ENCODE peak calls at places on chromosomes 1 and 21, in four cellular contexts. One of them, this sample, is unnamed.

GRCh38 chr1:24091971-24092482 is 19.9 kb downstream of the MYOM3 start:
- DNase-seq in HepG2: no peak
- DNase-seq in K562: no peak
- DNase-seq in H1: no peak
- DNase-seq in this sample: no peak

GRCh38 chr1:246798606-246799496 is 74.6 kb downstream of the SCCPDH start:
- DNase-seq in HepG2: no peak
- DNase-seq in K562: no peak
- DNase-seq in H1: no peak
- DNase-seq in this sample: no peak

GRCh38 chr21:43758132-43758619 is 17.9 kb downstream of the CSTB start:
- DNase-seq in HepG2: no peak
- DNase-seq in K562: no peak
- DNase-seq in H1: no peak
- DNase-seq in this sample: no peak

GRCh38 chr1:222616535-222616934 is 1.4 kb upstream of the MIA3 start:
- DNase-seq in HepG2: peak
- DNase-seq in K562: no peak
- DNase-seq in H1: no peak
- DNase-seq in this sample: no peak

GRCh38 chr1:5770981-5771765 is 221.1 kb downstream of the NPHP4 start:
- DNase-seq in HepG2: peak
- DNase-seq in K562: no peak
- DNase-seq in H1: no peak
- DNase-seq in this sample: no peak

GRCh38 chr1:38336308-38336707 is 289.7 kb upstream of the POU3F1 start:
- DNase-seq in HepG2: no peak
- DNase-seq in K562: no peak
- DNase-seq in H1: no peak
- DNase-seq in this sample: no peak

GRCh38 chr1:166167395-166167922 is 658 bp upstream of the FAM78B start:
- DNase-seq in HepG2: no peak
- DNase-seq in K562: no peak
- DNase-seq in H1: no peak
- DNase-seq in this sample: no peak

GRCh38 chr21:32134441-32135159 is 144.2 kb downstream of the MIS18A start:
- DNase-seq in HepG2: no peak
- DNase-seq in K562: no peak
- DNase-seq in H1: peak
- DNase-seq in this sample: no peak

GRCh38 chr1:162366149-162366548 is 10.5 kb downstream of the SPATA46 start:
- DNase-seq in HepG2: no peak
- DNase-seq in K562: no peak
- DNase-seq in H1: no peak
- DNase-seq in this sample: no peak

GRCh38 chr1:7931446-7931812 is 9.2 kb downstream of the TNFRSF9 start:
- DNase-seq in HepG2: no peak
- DNase-seq in K562: no peak
- DNase-seq in H1: no peak
- DNase-seq in this sample: no peak

GRCh38 chr1:40712405-40712944 is 21.0 kb downstream of the NFYC start:
- DNase-seq in HepG2: no peak
- DNase-seq in K562: no peak
- DNase-seq in H1: no peak
- DNase-seq in this sample: no peak

GRCh38 chr1:183074215-183074614 is 51.0 kb downstream of the LAMC1 start:
- DNase-seq in HepG2: no peak
- DNase-seq in K562: no peak
- DNase-seq in H1: no peak
- DNase-seq in this sample: no peak

GRCh38 chr1:16210581-16210980 is 1.9 kb downstream of the ARHGEF19 start:
- DNase-seq in HepG2: no peak
- DNase-seq in K562: no peak
- DNase-seq in H1: no peak
- DNase-seq in this sample: no peak

GRCh38 chr1:111769517-111770146 is 13.9 kb downstream of the DDX20 start:
- DNase-seq in HepG2: peak
- DNase-seq in K562: peak
- DNase-seq in H1: no peak
- DNase-seq in this sample: peak

GRCh38 chr1:101507547-101507971 is 270.7 kb downstream of the S1PR1 start:
- DNase-seq in HepG2: no peak
- DNase-seq in K562: no peak
- DNase-seq in H1: no peak
- DNase-seq in this sample: no peak

GRCh38 chr1:9145021-9145668 is 16.2 kb upstream of the GPR157 start:
- DNase-seq in HepG2: peak
- DNase-seq in K562: peak
- DNase-seq in H1: no peak
- DNase-seq in this sample: peak

GRCh38 chr21:46570631-46571030 is 34.3 kb downstream of the S100B start:
- DNase-seq in HepG2: no peak
- DNase-seq in K562: no peak
- DNase-seq in H1: no peak
- DNase-seq in this sample: no peak

GRCh38 chr1:90712153-90712930 is 4.8 kb downstream of the BARHL2 start:
- DNase-seq in HepG2: no peak
- DNase-seq in K562: no peak
- DNase-seq in H1: peak
- DNase-seq in this sample: no peak
- TF ChIP-seq EZH2 in HepG2: no peak
- TF ChIP-seq EZH2 in K562: no peak
- TF ChIP-seq EZH2 in H1: peak
- TF ChIP-seq EZH2 in this sample: no peak

DNA sequence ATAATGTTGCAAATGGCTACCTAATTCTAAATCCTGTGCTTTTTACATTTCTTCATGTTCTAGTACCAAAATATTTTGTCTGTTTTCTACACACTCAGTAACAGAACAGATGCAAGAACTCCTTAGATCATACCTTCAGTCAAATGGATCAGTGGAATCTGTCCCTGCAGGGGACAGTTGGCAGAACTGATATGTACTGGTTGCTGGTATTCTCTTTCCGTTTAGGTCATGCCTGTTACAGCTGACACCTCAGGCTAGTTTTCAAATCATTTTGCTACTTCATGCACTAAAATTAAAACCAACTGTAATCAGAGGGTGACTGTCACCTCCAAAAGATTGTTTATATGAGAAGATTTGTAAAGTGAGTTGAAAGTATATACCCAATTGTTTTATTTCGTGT is 109.2 kb downstream of the TNNI3K start:
- DNase-seq in HepG2: no peak
- DNase-seq in K562: no peak
- DNase-seq in H1: no peak
- DNase-seq in this sample: no peak
- TF ChIP-seq SIN3A in HepG2: no peak
- TF ChIP-seq SIN3A in K562: no peak
- TF ChIP-seq SIN3A in H1: no peak
- TF ChIP-seq SIN3A in this sample: no peak

DNA sequence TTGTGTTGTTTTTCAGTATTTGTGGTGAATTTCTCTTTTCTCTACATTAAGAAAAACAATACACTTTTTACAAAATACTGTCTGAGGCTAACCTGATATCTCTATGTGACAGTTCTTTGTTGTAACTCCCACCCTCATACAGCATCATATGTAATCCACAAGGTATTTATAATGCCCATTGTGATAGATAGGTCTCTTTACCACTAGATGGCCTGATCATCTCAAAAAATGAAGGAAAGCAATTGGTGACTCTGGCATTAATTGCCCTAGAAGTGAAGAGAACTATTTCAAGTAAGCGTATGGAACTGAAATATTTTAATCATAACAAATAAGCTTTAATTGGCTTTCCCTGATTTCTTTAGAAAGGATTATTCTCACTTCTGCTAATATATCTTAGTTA is 36.2 kb upstream of the HFM1 start:
- DNase-seq in HepG2: peak
- DNase-seq in K562: no peak
- DNase-seq in H1: no peak
- DNase-seq in this sample: peak
- TF ChIP-seq YY1 in HepG2: no peak
- TF ChIP-seq YY1 in K562: no peak
- TF ChIP-seq YY1 in H1: no peak
- TF ChIP-seq YY1 in this sample: no peak

GRCh38 chr1:3080236-3080964 is 11.4 kb downstream of the PRDM16 start:
- DNase-seq in HepG2: no peak
- DNase-seq in K562: no peak
- DNase-seq in H1: no peak
- DNase-seq in this sample: no peak
- TF ChIP-seq EZH2 in HepG2: no peak
- TF ChIP-seq EZH2 in K562: peak
- TF ChIP-seq EZH2 in H1: no peak
- TF ChIP-seq EZH2 in this sample: no peak

GRCh38 chr1:170560681-170561285 is 28.8 kb downstream of the GORAB start:
- DNase-seq in HepG2: no peak
- DNase-seq in K562: no peak
- DNase-seq in H1: no peak
- DNase-seq in this sample: no peak
- TF ChIP-seq SIN3A in HepG2: no peak
- TF ChIP-seq SIN3A in K562: no peak
- TF ChIP-seq SIN3A in H1: no peak
- TF ChIP-seq SIN3A in this sample: no peak

GRCh38 chr21:34974162-34974981 is 74.7 kb downstream of the RUNX1 start:
- DNase-seq in HepG2: peak
- DNase-seq in K562: no peak
- DNase-seq in H1: no peak
- DNase-seq in this sample: no peak
- TF ChIP-seq YY1 in HepG2: no peak
- TF ChIP-seq YY1 in K562: no peak
- TF ChIP-seq YY1 in H1: no peak
- TF ChIP-seq YY1 in this sample: no peak

GRCh38 chr1:193377472-193377871 is 191.1 kb upstream of the B3GALT2 start:
- DNase-seq in HepG2: no peak
- DNase-seq in K562: no peak
- DNase-seq in H1: no peak
- DNase-seq in this sample: no peak
- TF ChIP-seq EZH2 in HepG2: no peak
- TF ChIP-seq EZH2 in K562: no peak
- TF ChIP-seq EZH2 in H1: no peak
- TF ChIP-seq EZH2 in this sample: no peak

GRCh38 chr1:226060427-226060826 is 2.1 kb upstream of the H3-3A start:
- DNase-seq in HepG2: no peak
- DNase-seq in K562: no peak
- DNase-seq in H1: no peak
- DNase-seq in this sample: no peak

GRCh38 chr1:226062558-226063361 is at the start of gene H3-3A:
- DNase-seq in HepG2: peak
- DNase-seq in K562: peak
- DNase-seq in H1: peak
- DNase-seq in this sample: peak

GRCh38 chr1:226063362-226064167 is 1.0 kb downstream of the H3-3A start:
- DNase-seq in HepG2: peak
- DNase-seq in K562: no peak
- DNase-seq in H1: peak
- DNase-seq in this sample: no peak

GRCh38 chr1:226060976-226061792 is 1.3 kb upstream of the H3-3A start:
- DNase-seq in HepG2: no peak
- DNase-seq in K562: no peak
- DNase-seq in H1: no peak
- DNase-seq in this sample: no peak

GRCh38 chr1:226061793-226062557 is 541 bp upstream of the H3-3A start:
- DNase-seq in HepG2: peak
- DNase-seq in K562: peak
- DNase-seq in H1: peak
- DNase-seq in this sample: no peak
- TF ChIP-seq SIN3A in HepG2: peak
- TF ChIP-seq SIN3A in K562: peak
- TF ChIP-seq SIN3A in H1: no peak
- TF ChIP-seq SIN3A in this sample: peak

DNA sequence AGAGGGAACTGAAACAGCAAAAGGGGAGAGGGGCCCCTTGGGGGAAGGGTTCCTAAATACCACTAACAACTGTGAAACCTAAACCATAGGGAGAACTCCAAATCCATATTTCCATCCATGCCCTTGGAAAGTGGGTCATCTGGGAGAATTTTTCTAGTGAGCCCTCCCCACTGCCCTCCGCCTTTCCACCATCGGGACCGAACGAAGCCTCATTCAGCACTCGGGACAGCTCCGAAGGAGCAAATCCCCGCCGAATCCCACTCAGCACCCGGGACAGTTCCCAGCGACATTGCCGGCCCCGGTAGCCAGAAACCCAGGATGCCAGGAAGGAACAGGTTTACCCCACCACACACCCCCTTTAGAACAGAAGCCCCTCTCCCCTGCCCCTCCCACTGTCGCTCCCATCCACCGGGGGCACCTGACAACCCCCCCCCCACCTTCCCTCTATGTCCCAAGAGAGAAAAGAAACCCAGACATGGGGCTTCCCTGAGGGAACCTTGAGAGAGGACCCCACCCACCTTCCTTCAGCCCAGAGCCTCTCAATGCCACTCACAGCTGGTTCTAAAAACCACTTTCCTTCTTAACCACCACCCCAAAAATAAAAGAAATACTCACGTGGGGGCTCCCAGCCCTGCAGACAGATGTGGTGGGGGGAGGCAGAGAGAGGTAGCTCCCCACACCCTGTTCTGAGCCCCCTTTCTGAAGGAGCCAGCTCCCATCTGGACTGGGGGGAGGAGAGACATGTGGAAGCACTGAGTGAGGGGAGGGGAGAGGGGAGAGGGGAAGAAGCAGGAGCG is 4.5 kb downstream of the DLGAP3 start:
- DNase-seq in HepG2: peak
- DNase-seq in K562: peak
- DNase-seq in H1: peak
- DNase-seq in this sample: no peak
- TF ChIP-seq YY1 in HepG2: peak
- TF ChIP-seq YY1 in K562: no peak
- TF ChIP-seq YY1 in H1: peak
- TF ChIP-seq YY1 in this sample: peak

This sample was measured in HCT116.